ENCODE peak calls at places on chromosomes 7 and 10, in ten cellular contexts. H is tibial artery, C is thoracic aorta, V is AG04449, I is transverse colon, O is fibroblast of pulmonary artery, S is psoas muscle, G is spleen, U is H9, W is adrenal gland. J is an unnamed sample.

GRCh38 chr7:150631084-150631824 is 931 bp downstream of the GIMAP6 start:
- DNase-seq in H (no peak), C (no peak), V (no peak), I (no peak), O (no peak), S (peak; percentile 40), G (peak; percentile 85), U (no peak), W (peak; percentile 21), J (peak; percentile 12)

GRCh38 chr10:95513941-95514392 is 47.2 kb downstream of the SORBS1 start:
- DNase-seq in H (peak; percentile 68), C (peak; percentile 45), V (no peak), I (no peak), O (peak; percentile 59), S (peak; percentile 51), G (no peak), U (no peak), W (peak; percentile 64), J (no peak)

GRCh38 chr7:81280531-81280930 is 361.7 kb upstream of the SEMA3C start:
- DNase-seq in H (no peak), C (no peak), V (no peak), I (no peak), O (no peak), S (no peak), G (peak; percentile 18), U (no peak), W (no peak), J (no peak)

GRCh38 chr10:32413513-32413912 is 32.4 kb upstream of the CCDC7 start:
- DNase-seq in H (no peak), C (no peak), V (peak; percentile 96), I (no peak), O (peak; percentile 52), S (no peak), G (no peak), U (no peak), W (peak; percentile 44), J (no peak)

GRCh38 chr10:126917375-126917774 is 12.1 kb downstream of the DOCK1 start:
- DNase-seq in H (no peak), C (no peak), V (no peak), I (no peak), O (no peak), S (no peak), G (peak; percentile 67), U (no peak), W (no peak), J (no peak)

GRCh38 chr7:22329816-22330524 is 27.0 kb downstream of the RAPGEF5 start:
- DNase-seq in H (no peak), C (no peak), V (no peak), I (peak; percentile 64), O (no peak), S (no peak), G (no peak), U (no peak), W (no peak), J (no peak)

GRCh38 chr10:38025283-38025682 is 14.8 kb downstream of the ZNF33A start:
- DNase-seq in H (no peak), C (no peak), V (no peak), I (no peak), O (no peak), S (no peak), G (no peak), U (no peak), W (no peak), J (peak; percentile 52)

GRCh38 chr10:106925187-106925586 is 239.3 kb downstream of the SORCS1 start:
- DNase-seq in H (no peak), C (no peak), V (no peak), I (no peak), O (no peak), S (no peak), G (no peak), U (no peak), W (no peak), J (no peak)

GRCh38 chr10:61465216-61465496 is 12.0 kb upstream of the TMEM26 start:
- DNase-seq in H (no peak), C (no peak), V (no peak), I (no peak), O (no peak), S (no peak), G (no peak), U (no peak), W (no peak), J (no peak)
- TF ChIP-seq CTCF in H (no peak), C (no peak), V (no peak), I (no peak), O (peak; percentile 4), S (no peak), G (no peak), U (no peak), W (no peak), J (no peak)

DNA sequence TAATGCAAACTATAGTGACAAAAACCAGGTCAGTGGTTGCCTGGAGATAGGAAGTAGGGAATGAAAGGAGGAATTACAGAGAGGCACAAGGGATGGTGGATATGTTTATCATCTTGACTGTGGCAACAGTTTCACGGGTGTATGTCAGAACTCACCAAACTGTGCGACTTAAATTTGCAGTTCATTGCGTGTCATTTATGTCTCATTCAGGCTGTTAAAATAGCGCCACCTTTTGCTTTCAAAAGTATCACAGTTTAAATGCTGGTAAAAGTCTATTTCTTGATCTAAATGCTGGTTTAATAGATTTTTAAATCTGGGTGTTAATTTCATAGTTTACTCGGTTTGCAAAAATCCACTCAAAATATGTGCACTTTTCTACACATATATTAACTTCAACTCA is 51.0 kb downstream of the PTTG1IP2 start:
- DNase-seq in H (no peak), C (no peak), V (no peak), I (no peak), O (peak; percentile 14), S (no peak), G (no peak), U (no peak), W (no peak), J (peak; percentile 19)
- TF ChIP-seq CTCF in H (no peak), C (no peak), V (peak; percentile 5), I (peak; percentile 32), O (peak; percentile 46), S (no peak), G (no peak), U (peak; percentile 68), W (no peak), J (peak; percentile 39)

GRCh38 chr10:75018233-75018632 is 93.2 kb upstream of the SAMD8 start:
- DNase-seq in H (no peak), C (no peak), V (no peak), I (no peak), O (no peak), S (no peak), G (no peak), U (no peak), W (no peak), J (no peak)

GRCh38 chr10:75021851-75022250 is 89.6 kb upstream of the SAMD8 start:
- DNase-seq in H (no peak), C (no peak), V (no peak), I (peak; percentile 30), O (no peak), S (no peak), G (no peak), U (no peak), W (no peak), J (no peak)

GRCh38 chr10:75020168-75020567 is 91.3 kb upstream of the SAMD8 start:
- DNase-seq in H (no peak), C (no peak), V (no peak), I (no peak), O (no peak), S (no peak), G (no peak), U (no peak), W (no peak), J (no peak)

GRCh38 chr10:75018873-75019272 is 92.6 kb upstream of the SAMD8 start:
- DNase-seq in H (no peak), C (no peak), V (no peak), I (no peak), O (no peak), S (no peak), G (no peak), U (no peak), W (no peak), J (no peak)

GRCh38 chr10:75019360-75019759 is 92.1 kb upstream of the SAMD8 start:
- DNase-seq in H (no peak), C (no peak), V (no peak), I (no peak), O (peak; percentile 65), S (no peak), G (no peak), U (no peak), W (no peak), J (peak; percentile 65)
- TF ChIP-seq CTCF in H (peak; percentile 18), C (peak; percentile 18), V (no peak), I (no peak), O (peak; percentile 45), S (peak; percentile 21), G (no peak), U (no peak), W (no peak), J (peak; percentile 7)

GRCh38 chr7:16167531-16167930 is 253.8 kb downstream of the CRPPA start:
- DNase-seq in H (no peak), C (no peak), V (no peak), I (no peak), O (no peak), S (no peak), G (no peak), U (no peak), W (no peak), J (no peak)

GRCh38 chr7:16171928-16172327 is 249.4 kb downstream of the CRPPA start:
- DNase-seq in H (no peak), C (no peak), V (no peak), I (no peak), O (peak; percentile 87), S (no peak), G (no peak), U (no peak), W (no peak), J (peak; percentile 36)

GRCh38 chr7:16174253-16174652 is 247.1 kb downstream of the CRPPA start:
- DNase-seq in H (no peak), C (no peak), V (no peak), I (no peak), O (no peak), S (no peak), G (no peak), U (no peak), W (no peak), J (no peak)

GRCh38 chr7:16170671-16171070 is 250.7 kb downstream of the CRPPA start:
- DNase-seq in H (no peak), C (no peak), V (no peak), I (no peak), O (no peak), S (no peak), G (peak; percentile 56), U (no peak), W (no peak), J (no peak)

GRCh38 chr7:16169537-16169936 is 251.8 kb downstream of the CRPPA start:
- DNase-seq in H (no peak), C (no peak), V (no peak), I (no peak), O (no peak), S (no peak), G (no peak), U (no peak), W (no peak), J (no peak)
- TF ChIP-seq CTCF in H (no peak), C (no peak), V (no peak), I (no peak), O (no peak), S (no peak), G (no peak), U (no peak), W (no peak), J (no peak)